ENCODE peak calls at places on chromosomes 3 and 15, in six cellular contexts. Q is HCT116, P is mammary epithelial cell, W is LNCaP clone FGC, Y is osteoblast, A is AG10803. U is an unnamed sample.
A peak's percentile ranks its signal among the peaks of the same experiment; 100 is the strongest.

GRCh38 chr15:79308874-79309273 is 2.0 kb upstream of the TMED3 start:
- DNase-seq in Q (no peak), A (no peak), W (no peak), Y (no peak), P (no peak), U (no peak)

GRCh38 chr15:38002883-38003477 is 68.5 kb downstream of the TMCO5A start:
- DNase-seq in Y (no peak), A (peak; percentile 83), W (peak; percentile 37), P (peak; percentile 62), Q (peak; percentile 61), U (peak; percentile 88)

GRCh38 chr3:102094523-102094922 is 245.2 kb downstream of the NFKBIZ start:
- DNase-seq in Y (no peak), Q (no peak), P (no peak), A (no peak), W (no peak), U (no peak)

GRCh38 chr15:69951511-69952209 is 146.1 kb downstream of the TLE3 start:
- DNase-seq in Y (no peak), P (no peak), W (peak; percentile 99), Q (no peak), A (peak; percentile 7), U (no peak)

GRCh38 chr3:150773616-150774192 is 10.7 kb upstream of the SIAH2 start:
- DNase-seq in A (no peak), Q (no peak), P (no peak), W (no peak), Y (no peak), U (no peak)

GRCh38 chr15:64693134-64693533 is 82.3 kb downstream of the RBPMS2 start:
- DNase-seq in P (peak; percentile 71), A (peak; percentile 95), W (no peak), Q (no peak), Y (peak; percentile 92), U (peak; percentile 89)

GRCh38 chr3:146313411-146314111 is 62.7 kb upstream of the PLSCR4 start:
- DNase-seq in Y (peak; percentile 77), Q (peak; percentile 37), W (no peak), P (peak; percentile 58), A (peak; percentile 92), U (peak; percentile 90)

GRCh38 chr3:187952849-187953248 is 201.1 kb upstream of the LPP start:
- DNase-seq in Q (no peak), A (peak; percentile 9), Y (no peak), W (no peak), P (peak; percentile 49), U (no peak)

GRCh38 chr15:40338921-40339620 is 1.7 kb downstream of the CCDC9B start:
- DNase-seq in Y (peak; percentile 97), W (no peak), Q (peak; percentile 79), A (peak; percentile 94), P (peak; percentile 96), U (peak; percentile 58)

GRCh38 chr3:43423142-43423541 is 136.8 kb downstream of the SNRK start:
- DNase-seq in P (no peak), Q (no peak), Y (no peak), W (peak; percentile 78), A (no peak), U (peak; percentile 76)

GRCh38 chr3:39150170-39150802 is 3.1 kb downstream of the CSRNP1 start:
- DNase-seq in Y (no peak), P (no peak), W (no peak), Q (no peak), A (no peak), U (no peak)

GRCh38 chr15:82960766-82961165 is 8.2 kb upstream of the HOMER2 start:
- DNase-seq in Y (peak; percentile 41), P (no peak), A (no peak), W (no peak), Q (no peak), U (no peak)

GRCh38 chr3:43506644-43507043 is 115.2 kb downstream of the ANO10 start:
- DNase-seq in Y (no peak), W (no peak), A (no peak), P (no peak), Q (no peak), U (no peak)

GRCh38 chr15:35522061-35522460 is 23.9 kb downstream of the DPH6 start:
- DNase-seq in P (no peak), W (no peak), Q (no peak), Y (no peak), A (no peak), U (peak; percentile 12)

GRCh38 chr3:95894820-95895219 is 919.6 kb upstream of the EPHA6 start:
- DNase-seq in W (no peak), Q (no peak), A (no peak), Y (no peak), P (no peak), U (no peak)

GRCh38 chr15:85504739-85505676 is 124.6 kb downstream of the AKAP13 start:
- DNase-seq in Q (peak; percentile 53), Y (peak; percentile 48), W (no peak), A (peak; percentile 75), P (peak; percentile 52), U (peak; percentile 81)

DNA sequence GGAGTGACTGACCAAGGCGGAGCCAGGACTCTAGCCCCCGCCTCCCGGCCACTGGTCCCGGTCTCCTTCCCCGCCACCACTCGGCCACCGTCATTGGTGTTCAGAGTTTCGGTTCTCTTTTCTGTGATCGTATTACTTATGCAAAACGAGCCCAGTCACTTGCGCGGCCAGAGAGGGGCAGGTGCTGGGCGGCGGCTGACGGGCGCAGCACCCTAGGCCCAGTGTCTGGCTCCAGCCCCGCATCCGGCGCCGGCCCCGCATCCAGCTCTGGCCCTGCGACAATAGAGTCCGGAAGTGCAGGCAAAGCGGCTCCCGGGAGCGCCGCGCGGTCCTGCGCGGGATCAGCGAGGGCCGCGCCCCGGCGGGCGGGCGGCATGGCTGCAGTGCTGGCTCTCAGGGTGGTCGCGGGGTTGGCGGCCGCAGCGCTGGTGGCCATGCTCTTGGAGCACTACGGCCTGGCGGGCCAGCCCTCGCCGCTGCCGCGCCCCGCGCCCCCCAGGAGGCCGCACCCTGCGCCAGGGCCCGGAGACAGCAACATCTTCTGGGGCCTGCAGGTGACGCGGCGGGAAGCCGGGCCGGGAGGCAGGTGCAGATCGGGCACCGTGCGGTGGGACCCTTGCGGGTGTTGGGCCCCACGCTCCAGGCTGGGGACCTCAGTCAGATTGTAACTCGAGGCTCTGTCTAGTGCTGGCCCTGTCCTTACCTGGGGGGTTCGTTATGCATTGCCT is at the start of gene TMEM62:
- DNase-seq in A (peak; percentile 47), P (peak; percentile 82), W (peak; percentile 70), Y (peak; percentile 94), Q (peak; percentile 76), U (peak; percentile 47)
- TF ChIP-seq CTCF in A (no peak), P (no peak), W (no peak), Y (no peak), Q (no peak), U (no peak)

GRCh38 chr15:98861188-98861587 is 146.4 kb downstream of the PGPEP1L start:
- DNase-seq in W (no peak), Y (no peak), Q (no peak), A (no peak), P (no peak), U (no peak)

GRCh38 chr15:98856540-98856907 is 151.1 kb downstream of the PGPEP1L start:
- DNase-seq in Q (no peak), Y (peak; percentile 90), P (no peak), W (no peak), A (peak; percentile 96), U (peak; percentile 91)

GRCh38 chr15:98859149-98859548 is 148.4 kb downstream of the PGPEP1L start:
- DNase-seq in Y (no peak), P (no peak), W (no peak), A (no peak), Q (no peak), U (no peak)

GRCh38 chr15:98860647-98861041 is 146.9 kb downstream of the PGPEP1L start:
- DNase-seq in Q (no peak), P (no peak), A (no peak), W (no peak), Y (no peak), U (no peak)

GRCh38 chr15:98858610-98859023 is 149.0 kb downstream of the PGPEP1L start:
- DNase-seq in W (no peak), Y (no peak), P (no peak), Q (no peak), A (no peak), U (no peak)
- H3K4me3 ChIP-seq in W (no peak overlapping the region), Y (no peak overlapping the region), P (no peak overlapping the region), Q (no peak overlapping the region), A (no peak overlapping the region), U (no peak overlapping the region)

GRCh38 chr15:68711406-68711805 is 109.3 kb downstream of the ANP32A start:
- DNase-seq in W (no peak), Y (no peak), A (no peak), P (no peak), Q (no peak), U (no peak)

GRCh38 chr15:68715111-68715510 is 105.6 kb downstream of the ANP32A start:
- DNase-seq in A (no peak), P (no peak), W (no peak), Y (no peak), Q (no peak), U (no peak)

GRCh38 chr15:68710536-68710935 is 110.2 kb downstream of the ANP32A start:
- DNase-seq in Y (no peak), W (no peak), Q (no peak), P (no peak), A (no peak), U (no peak)

GRCh38 chr15:68712886-68713285 is 107.8 kb downstream of the ANP32A start:
- DNase-seq in W (no peak), Q (no peak), Y (no peak), A (no peak), P (no peak), U (no peak)

GRCh38 chr15:68713874-68714273 is 106.8 kb downstream of the ANP32A start:
- DNase-seq in A (no peak), P (no peak), Q (no peak), Y (no peak), W (no peak), U (no peak)
- TF ChIP-seq CTCF in A (no peak), P (no peak), Q (no peak), Y (no peak), W (no peak), U (no peak)

GRCh38 chr15:26967719-26968269 is 3.2 kb upstream of the GABRG3 start:
- DNase-seq in A (peak; percentile 24), Q (no peak), P (no peak), W (no peak), Y (no peak), U (no peak)
- H3K4me3 ChIP-seq in A (peak overlapping the region; percentile 50), Q (no peak overlapping the region), P (no peak overlapping the region), W (no peak overlapping the region), Y (no peak overlapping the region), U (no peak overlapping the region)

DNA sequence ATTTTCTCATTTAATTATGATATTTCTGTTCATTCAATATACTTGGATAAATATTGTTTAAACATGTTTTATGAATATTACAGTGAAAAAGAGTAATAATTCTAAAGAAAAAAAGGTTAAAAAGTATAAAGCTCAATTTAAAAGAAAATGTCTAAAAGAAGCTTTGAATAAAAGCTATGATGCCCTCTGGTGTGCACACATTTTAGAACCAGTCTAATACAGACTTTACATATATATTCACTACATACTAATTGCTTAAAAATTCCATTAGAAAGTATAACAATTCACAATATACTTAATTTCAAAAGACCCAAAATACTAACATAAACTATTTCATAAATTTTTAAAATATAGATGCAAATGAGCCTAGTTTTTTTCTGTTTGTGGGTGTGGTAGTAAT is 909.1 kb upstream of the ROBO1 start:
- DNase-seq in W (no peak), Y (no peak), P (no peak), A (no peak), Q (no peak), U (no peak)
- TF ChIP-seq CTCF in W (no peak), Y (no peak), P (no peak), A (no peak), Q (no peak), U (no peak)

U was measured in fibroblast of mammary gland.